ENCODE peak calls at places on chromosomes 5 and 9, in nine cellular contexts. Y is activated effector memory CD4-positive, alpha-beta T cell treated with Interleukin-2 at 50 U/mL for 16 hours; V is bronchial epithelial cell; S is NCI-H1092 treated with DMSO at 0.1 percent for 48 hours; J is neuronal stem cell; U is naive thymus-derived CD4-positive, alpha-beta T cell; Z is immature natural killer cell; T is memory B cell; W is stimulated activated CD4-positive, alpha-beta T cell treated with anti-CD3 and anti-CD28 coated beads, Interleukin-4, amount 100 ng/mL, for 1 hour. R is an unnamed sample.

GRCh38 chr9:14522627-14523379 is 170.4 kb downstream of the ZDHHC21 start:
- DNase-seq in Y (no peak), V (no peak), S (no peak), J (no peak), U (no peak), Z (no peak), T (no peak), W (no peak), R (no peak)

GRCh38 chr9:111999319-111999718 is 102.7 kb downstream of the UGCG start:
- DNase-seq in Y (no peak), V (no peak), S (no peak), J (no peak), U (no peak), Z (no peak), T (no peak), W (no peak), R (no peak)

GRCh38 chr9:87711857-87712800 is 13.8 kb upstream of the CTSL start:
- DNase-seq in Y (no peak), V (peak), S (no peak), J (no peak), U (no peak), Z (no peak), T (no peak), W (no peak), R (no peak)

GRCh38 chr9:32677931-32678330 is 42.5 kb upstream of the TAF1L start:
- DNase-seq in Y (no peak), V (no peak), S (no peak), J (no peak), U (no peak), Z (no peak), T (no peak), W (no peak), R (no peak)

GRCh38 chr5:84149094-84149493 is 235.6 kb downstream of the EDIL3 start:
- DNase-seq in Y (no peak), V (no peak), S (no peak), J (no peak), U (no peak), Z (no peak), T (no peak), W (no peak), R (no peak)

GRCh38 chr5:1190915-1191314 is 10.5 kb upstream of the SLC6A19 start:
- DNase-seq in Y (no peak), V (no peak), S (no peak), J (no peak), U (no peak), Z (no peak), T (no peak), W (no peak), R (no peak)

GRCh38 chr5:157739388-157740045 is 4.0 kb upstream of the LSM11 start:
- DNase-seq in Y (no peak), V (no peak), S (no peak), J (no peak), U (no peak), Z (no peak), T (no peak), W (no peak), R (no peak)

GRCh38 chr9:36827593-36827992 is 206.5 kb downstream of the PAX5 start:
- DNase-seq in Y (no peak), V (no peak), S (no peak), J (no peak), U (no peak), Z (no peak), T (no peak), W (no peak), R (no peak)

GRCh38 chr9:126638571-126639132 is 24.9 kb downstream of the LMX1B start:
- DNase-seq in Y (no peak), V (peak), S (no peak), J (no peak), U (no peak), Z (no peak), T (no peak), W (no peak), R (no peak)

GRCh38 chr9:133347515-133347984 is 381 bp downstream of the MED22 start:
- DNase-seq in Y (no peak), V (no peak), S (peak), J (peak), U (peak), Z (no peak), T (peak), W (no peak), R (peak)

GRCh38 chr5:170612256-170612656 is 108.4 kb downstream of the KCNIP1 start:
- DNase-seq in Y (no peak), V (no peak), S (peak), J (no peak), U (no peak), Z (no peak), T (no peak), W (no peak), R (no peak)

GRCh38 chr5:19739691-19740090 is 248.3 kb downstream of the CDH18 start:
- DNase-seq in Y (no peak), V (no peak), S (peak), J (peak), U (no peak), Z (no peak), T (no peak), W (no peak), R (no peak)

GRCh38 chr9:125906144-125906543 is 159.0 kb downstream of the PBX3 start:
- DNase-seq in Y (no peak), V (no peak), S (no peak), J (no peak), U (no peak), Z (no peak), T (no peak), W (no peak), R (no peak)

GRCh38 chr5:135435467-135436330 is 11.4 kb downstream of the DCANP1 start:
- DNase-seq in Y (no peak), V (no peak), S (no peak), J (no peak), U (no peak), Z (no peak), T (no peak), W (no peak), R (no peak)

GRCh38 chr5:123937230-123937629 is 425.3 kb downstream of the CSNK1G3 start:
- DNase-seq in Y (no peak), V (peak), S (no peak), J (peak), U (no peak), Z (peak), T (peak), W (no peak), R (no peak)

GRCh38 chr9:37283730-37284235 is 138.7 kb upstream of the GRHPR start:
- DNase-seq in Y (no peak), V (peak), S (no peak), J (no peak), U (no peak), Z (no peak), T (no peak), W (no peak), R (no peak)

GRCh38 chr9:93674580-93675335 is 98.4 kb downstream of the PHF2 start:
- DNase-seq in Y (no peak), V (no peak), S (no peak), J (no peak), U (peak), Z (no peak), T (no peak), W (no peak), R (no peak)